ENCODE peak calls at places on chromosomes 5 and 9, in ten cellular contexts. One of them, this sample, is unnamed.

GRCh38 chr5:135376961-135377621 is 21.9 kb downstream of the MACROH2A1 start:
- DNase-seq in left ventricle myocardium inferior: no peak
- DNase-seq in breast epithelium: no peak
- DNase-seq in CD4-positive, alpha-beta T cell: no peak
- DNase-seq in A549: no peak
- DNase-seq in RWPE1: no peak
- DNase-seq in ovary: no peak
- DNase-seq in CD8-positive, alpha-beta T cell: no peak
- DNase-seq in IMR-90: no peak
- DNase-seq in stomach: peak
- DNase-seq in this sample: peak

GRCh38 chr5:172498431-172499129 is 44.3 kb upstream of the SH3PXD2B start:
- DNase-seq in left ventricle myocardium inferior: no peak
- DNase-seq in breast epithelium: no peak
- DNase-seq in CD4-positive, alpha-beta T cell: no peak
- DNase-seq in A549: no peak
- DNase-seq in RWPE1: no peak
- DNase-seq in ovary: peak
- DNase-seq in CD8-positive, alpha-beta T cell: no peak
- DNase-seq in IMR-90: no peak
- DNase-seq in stomach: no peak
- DNase-seq in this sample: no peak

GRCh38 chr9:91771027-91771426 is 179.0 kb downstream of the ROR2 start:
- DNase-seq in left ventricle myocardium inferior: no peak
- DNase-seq in breast epithelium: no peak
- DNase-seq in CD4-positive, alpha-beta T cell: no peak
- DNase-seq in A549: peak
- DNase-seq in RWPE1: peak
- DNase-seq in ovary: peak
- DNase-seq in CD8-positive, alpha-beta T cell: no peak
- DNase-seq in IMR-90: peak
- DNase-seq in stomach: no peak
- DNase-seq in this sample: no peak

GRCh38 chr5:15260347-15261278 is 239.4 kb upstream of the FBXL7 start:
- DNase-seq in left ventricle myocardium inferior: no peak
- DNase-seq in breast epithelium: no peak
- DNase-seq in CD4-positive, alpha-beta T cell: no peak
- DNase-seq in A549: no peak
- DNase-seq in RWPE1: no peak
- DNase-seq in ovary: no peak
- DNase-seq in CD8-positive, alpha-beta T cell: no peak
- DNase-seq in IMR-90: peak
- DNase-seq in stomach: no peak
- DNase-seq in this sample: no peak

GRCh38 chr5:113027015-113027414 is 50.4 kb downstream of the DCP2 start:
- DNase-seq in left ventricle myocardium inferior: no peak
- DNase-seq in breast epithelium: no peak
- DNase-seq in CD4-positive, alpha-beta T cell: no peak
- DNase-seq in A549: no peak
- DNase-seq in RWPE1: no peak
- DNase-seq in ovary: no peak
- DNase-seq in CD8-positive, alpha-beta T cell: no peak
- DNase-seq in IMR-90: no peak
- DNase-seq in stomach: no peak
- DNase-seq in this sample: no peak

GRCh38 chr5:150142800-150143724 is 12.6 kb downstream of the PDGFRB start:
- DNase-seq in left ventricle myocardium inferior: peak
- DNase-seq in breast epithelium: peak
- DNase-seq in CD4-positive, alpha-beta T cell: no peak
- DNase-seq in A549: peak
- DNase-seq in RWPE1: peak
- DNase-seq in ovary: peak
- DNase-seq in CD8-positive, alpha-beta T cell: no peak
- DNase-seq in IMR-90: peak
- DNase-seq in stomach: no peak
- DNase-seq in this sample: peak

GRCh38 chr9:121262450-121262849 is 5.5 kb upstream of the GSN start:
- DNase-seq in left ventricle myocardium inferior: no peak
- DNase-seq in breast epithelium: no peak
- DNase-seq in CD4-positive, alpha-beta T cell: no peak
- DNase-seq in A549: no peak
- DNase-seq in RWPE1: no peak
- DNase-seq in ovary: no peak
- DNase-seq in CD8-positive, alpha-beta T cell: no peak
- DNase-seq in IMR-90: no peak
- DNase-seq in stomach: no peak
- DNase-seq in this sample: no peak

GRCh38 chr9:131330814-131331600 is 41.5 kb downstream of the PLPP7 start:
- DNase-seq in left ventricle myocardium inferior: peak
- DNase-seq in breast epithelium: no peak
- DNase-seq in CD4-positive, alpha-beta T cell: no peak
- DNase-seq in A549: no peak
- DNase-seq in RWPE1: no peak
- DNase-seq in ovary: no peak
- DNase-seq in CD8-positive, alpha-beta T cell: no peak
- DNase-seq in IMR-90: no peak
- DNase-seq in stomach: no peak
- DNase-seq in this sample: no peak

GRCh38 chr9:126844085-126844484 is 16.4 kb upstream of the ZBTB34 start:
- DNase-seq in left ventricle myocardium inferior: no peak
- DNase-seq in breast epithelium: no peak
- DNase-seq in CD4-positive, alpha-beta T cell: no peak
- DNase-seq in A549: no peak
- DNase-seq in RWPE1: peak
- DNase-seq in ovary: no peak
- DNase-seq in CD8-positive, alpha-beta T cell: no peak
- DNase-seq in IMR-90: peak
- DNase-seq in stomach: no peak
- DNase-seq in this sample: no peak

GRCh38 chr9:132026932-132027585 is 52.6 kb downstream of the MED27 start:
- DNase-seq in left ventricle myocardium inferior: no peak
- DNase-seq in breast epithelium: no peak
- DNase-seq in CD4-positive, alpha-beta T cell: no peak
- DNase-seq in A549: no peak
- DNase-seq in RWPE1: peak
- DNase-seq in ovary: no peak
- DNase-seq in CD8-positive, alpha-beta T cell: no peak
- DNase-seq in IMR-90: peak
- DNase-seq in stomach: no peak
- DNase-seq in this sample: no peak

GRCh38 chr9:123678038-123678877 is 251.7 kb downstream of the DENND1A start:
- DNase-seq in left ventricle myocardium inferior: no peak
- DNase-seq in breast epithelium: no peak
- DNase-seq in CD4-positive, alpha-beta T cell: no peak
- DNase-seq in A549: peak
- DNase-seq in RWPE1: no peak
- DNase-seq in ovary: no peak
- DNase-seq in CD8-positive, alpha-beta T cell: no peak
- DNase-seq in IMR-90: peak
- DNase-seq in stomach: peak
- DNase-seq in this sample: no peak

GRCh38 chr5:32129074-32129598 is 45.0 kb downstream of the GOLPH3 start:
- DNase-seq in left ventricle myocardium inferior: no peak
- DNase-seq in breast epithelium: no peak
- DNase-seq in CD4-positive, alpha-beta T cell: no peak
- DNase-seq in A549: no peak
- DNase-seq in RWPE1: no peak
- DNase-seq in ovary: no peak
- DNase-seq in CD8-positive, alpha-beta T cell: no peak
- DNase-seq in IMR-90: no peak
- DNase-seq in stomach: no peak
- DNase-seq in this sample: no peak
- H3K27ac ChIP-seq in left ventricle myocardium inferior: no peak
- H3K27ac ChIP-seq in breast epithelium: no peak
- H3K27ac ChIP-seq in CD4-positive, alpha-beta T cell: no peak
- H3K27ac ChIP-seq in A549: no peak
- H3K27ac ChIP-seq in RWPE1: no peak
- H3K27ac ChIP-seq in ovary: no peak
- H3K27ac ChIP-seq in CD8-positive, alpha-beta T cell: no peak
- H3K27ac ChIP-seq in IMR-90: peak
- H3K27ac ChIP-seq in stomach: peak
- H3K27ac ChIP-seq in this sample: no peak

DNA sequence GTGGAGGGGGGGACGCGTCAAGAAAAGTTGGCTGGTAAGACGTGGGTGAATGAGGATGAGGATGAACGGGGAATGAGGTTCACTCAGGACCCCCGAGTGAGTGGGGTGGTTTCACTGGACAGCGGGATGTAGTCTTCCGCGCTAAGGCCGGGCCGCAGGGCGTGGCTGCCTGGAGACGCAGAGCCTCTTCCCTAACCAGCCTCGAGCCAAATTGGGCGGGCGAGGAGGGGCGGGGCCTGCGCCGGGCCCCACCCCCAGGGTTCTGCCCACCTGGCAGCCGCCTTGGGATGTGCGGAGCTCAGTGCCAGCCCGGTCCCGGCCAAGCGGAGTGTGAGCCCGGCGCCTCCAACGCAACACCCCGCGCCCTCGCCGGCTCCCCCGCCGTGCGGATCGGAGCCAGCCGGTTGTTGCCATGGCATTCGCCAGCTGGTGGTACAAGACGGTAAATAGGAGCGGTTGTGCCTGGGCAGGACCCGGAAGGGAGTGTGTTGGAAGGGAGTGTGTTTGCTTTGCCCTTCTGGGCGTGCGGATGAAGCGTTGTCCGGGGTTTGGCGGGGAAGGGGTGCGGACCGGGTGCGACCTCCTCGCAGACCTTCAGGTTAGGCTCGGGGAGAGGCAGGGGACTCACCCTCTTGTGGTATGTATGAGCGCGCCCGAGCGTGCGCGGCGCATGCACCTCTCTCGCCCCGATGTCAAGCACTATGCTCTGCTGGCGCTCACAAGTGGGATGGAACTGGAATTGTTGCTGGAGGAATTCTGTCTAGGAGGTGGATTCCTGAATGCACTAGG is 743 bp downstream of the CAST start:
- DNase-seq in left ventricle myocardium inferior: peak
- DNase-seq in breast epithelium: peak
- DNase-seq in CD4-positive, alpha-beta T cell: peak
- DNase-seq in A549: peak
- DNase-seq in RWPE1: peak
- DNase-seq in ovary: peak
- DNase-seq in CD8-positive, alpha-beta T cell: peak
- DNase-seq in IMR-90: peak
- DNase-seq in stomach: peak
- DNase-seq in this sample: peak
- TF ChIP-seq CTCF in left ventricle myocardium inferior: no peak
- TF ChIP-seq CTCF in breast epithelium: no peak
- TF ChIP-seq CTCF in CD4-positive, alpha-beta T cell: no peak
- TF ChIP-seq CTCF in A549: no peak
- TF ChIP-seq CTCF in RWPE1: no peak
- TF ChIP-seq CTCF in ovary: no peak
- TF ChIP-seq CTCF in CD8-positive, alpha-beta T cell: no peak
- TF ChIP-seq CTCF in IMR-90: no peak
- TF ChIP-seq CTCF in stomach: no peak
- TF ChIP-seq CTCF in this sample: no peak

GRCh38 chr5:10576790-10577189 is 12.9 kb downstream of the ANKRD33B start:
- DNase-seq in left ventricle myocardium inferior: no peak
- DNase-seq in breast epithelium: no peak
- DNase-seq in CD4-positive, alpha-beta T cell: no peak
- DNase-seq in A549: no peak
- DNase-seq in RWPE1: no peak
- DNase-seq in ovary: no peak
- DNase-seq in CD8-positive, alpha-beta T cell: no peak
- DNase-seq in IMR-90: no peak
- DNase-seq in stomach: no peak
- DNase-seq in this sample: peak

GRCh38 chr5:10579537-10580521 is 16.0 kb downstream of the ANKRD33B start:
- DNase-seq in left ventricle myocardium inferior: no peak
- DNase-seq in breast epithelium: no peak
- DNase-seq in CD4-positive, alpha-beta T cell: no peak
- DNase-seq in A549: no peak
- DNase-seq in RWPE1: no peak
- DNase-seq in ovary: no peak
- DNase-seq in CD8-positive, alpha-beta T cell: no peak
- DNase-seq in IMR-90: no peak
- DNase-seq in stomach: no peak
- DNase-seq in this sample: no peak

GRCh38 chr5:10577371-10578291 is 13.8 kb downstream of the ANKRD33B start:
- DNase-seq in left ventricle myocardium inferior: peak
- DNase-seq in breast epithelium: no peak
- DNase-seq in CD4-positive, alpha-beta T cell: no peak
- DNase-seq in A549: no peak
- DNase-seq in RWPE1: no peak
- DNase-seq in ovary: no peak
- DNase-seq in CD8-positive, alpha-beta T cell: no peak
- DNase-seq in IMR-90: no peak
- DNase-seq in stomach: no peak
- DNase-seq in this sample: no peak

GRCh38 chr5:10578869-10579268 is 15.0 kb downstream of the ANKRD33B start:
- DNase-seq in left ventricle myocardium inferior: no peak
- DNase-seq in breast epithelium: no peak
- DNase-seq in CD4-positive, alpha-beta T cell: no peak
- DNase-seq in A549: no peak
- DNase-seq in RWPE1: no peak
- DNase-seq in ovary: no peak
- DNase-seq in CD8-positive, alpha-beta T cell: no peak
- DNase-seq in IMR-90: no peak
- DNase-seq in stomach: no peak
- DNase-seq in this sample: no peak

GRCh38 chr5:10578292-10578663 is 14.4 kb downstream of the ANKRD33B start:
- DNase-seq in left ventricle myocardium inferior: no peak
- DNase-seq in breast epithelium: no peak
- DNase-seq in CD4-positive, alpha-beta T cell: no peak
- DNase-seq in A549: no peak
- DNase-seq in RWPE1: no peak
- DNase-seq in ovary: no peak
- DNase-seq in CD8-positive, alpha-beta T cell: no peak
- DNase-seq in IMR-90: no peak
- DNase-seq in stomach: no peak
- DNase-seq in this sample: peak
- H3K27ac ChIP-seq in left ventricle myocardium inferior: peak
- H3K27ac ChIP-seq in breast epithelium: no peak
- H3K27ac ChIP-seq in CD4-positive, alpha-beta T cell: no peak
- H3K27ac ChIP-seq in A549: peak
- H3K27ac ChIP-seq in RWPE1: no peak
- H3K27ac ChIP-seq in ovary: no peak
- H3K27ac ChIP-seq in CD8-positive, alpha-beta T cell: no peak
- H3K27ac ChIP-seq in IMR-90: no peak
- H3K27ac ChIP-seq in stomach: no peak
- H3K27ac ChIP-seq in this sample: no peak

DNA sequence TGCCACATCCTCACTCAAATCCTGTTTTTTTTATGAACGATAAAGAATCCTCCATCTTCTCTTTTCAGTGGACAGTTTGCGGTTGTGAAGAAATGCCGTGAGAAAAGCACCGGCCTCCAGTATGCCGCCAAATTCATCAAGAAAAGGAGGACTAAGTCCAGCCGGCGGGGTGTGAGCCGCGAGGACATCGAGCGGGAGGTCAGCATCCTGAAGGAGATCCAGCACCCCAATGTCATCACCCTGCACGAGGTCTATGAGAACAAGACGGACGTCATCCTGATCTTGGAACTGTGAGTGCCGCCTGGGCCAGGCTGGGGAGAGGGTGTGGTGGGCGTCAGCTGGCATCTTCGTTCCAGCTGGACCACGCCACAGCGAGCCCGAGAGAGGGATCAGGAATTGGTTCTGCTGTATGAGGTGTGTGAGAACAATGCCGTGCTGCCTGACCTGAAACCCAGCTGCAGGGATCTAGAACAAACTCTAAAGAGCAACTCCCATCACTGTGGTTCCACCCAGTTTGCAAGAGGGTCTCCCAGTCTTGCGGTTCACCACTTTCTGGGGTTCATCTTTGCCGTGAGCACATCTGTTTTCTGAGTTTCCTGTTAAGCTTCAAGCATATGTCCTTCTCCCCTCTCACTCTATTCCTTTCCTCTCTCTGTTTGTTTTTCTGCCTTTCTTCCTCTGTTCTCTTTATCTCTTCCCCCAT is 107.4 kb downstream of the DAPK1 start:
- DNase-seq in left ventricle myocardium inferior: no peak
- DNase-seq in breast epithelium: no peak
- DNase-seq in CD4-positive, alpha-beta T cell: no peak
- DNase-seq in A549: no peak
- DNase-seq in RWPE1: no peak
- DNase-seq in ovary: no peak
- DNase-seq in CD8-positive, alpha-beta T cell: no peak
- DNase-seq in IMR-90: no peak
- DNase-seq in stomach: no peak
- DNase-seq in this sample: no peak
- TF ChIP-seq CTCF in left ventricle myocardium inferior: no peak
- TF ChIP-seq CTCF in breast epithelium: no peak
- TF ChIP-seq CTCF in CD4-positive, alpha-beta T cell: no peak
- TF ChIP-seq CTCF in A549: no peak
- TF ChIP-seq CTCF in RWPE1: no peak
- TF ChIP-seq CTCF in ovary: no peak
- TF ChIP-seq CTCF in CD8-positive, alpha-beta T cell: no peak
- TF ChIP-seq CTCF in IMR-90: no peak
- TF ChIP-seq CTCF in stomach: no peak
- TF ChIP-seq CTCF in this sample: no peak

This sample was measured in dorsolateral prefrontal cortex.